ENCODE peak calls at places on chromosomes 16 and 17, in seven cellular contexts. B is stimulated activated CD8-positive, alpha-beta memory T cell treated with anti-CD3 and anti-CD28 coated beads, Interleukin-4, amount 100 ng/mL, for 4 hours; E is activated CD8-positive, alpha-beta memory T cell treated with anti-CD3 and anti-CD28 coated beads, Interleukin-2, amount 50 U/mL, for 4 hours; F is glutamatergic neuron; H is thyroid gland; S is MCF 10A; L is stomach. W is an unnamed sample.

GRCh38 chr16:66502020-66502913 is 47.7 kb downstream of the TK2 start:
- DNase-seq in S (peak), E (no peak), F (peak), H (peak), L (peak), B (no peak), W (no peak)

GRCh38 chr16:70805787-70806186 is 4.8 kb upstream of the VAC14 start:
- DNase-seq in S (peak), L (no peak), E (no peak), F (no peak), B (no peak), H (no peak), W (no peak)

GRCh38 chr16:70252355-70252988 is 732 bp upstream of the EXOSC6 start:
- DNase-seq in S (no peak), B (no peak), F (peak), H (no peak), L (no peak), E (no peak), W (no peak)

GRCh38 chr16:17836868-17837602 is 366.3 kb upstream of the XYLT1 start:
- DNase-seq in B (no peak), S (peak), H (no peak), F (no peak), L (no peak), E (no peak), W (no peak)

GRCh38 chr16:88810868-88811599 is 694 bp downstream of the APRT start:
- DNase-seq in B (peak), L (peak), F (no peak), S (peak), H (peak), E (peak), W (peak)

GRCh38 chr17:79986441-79987186 is 49.1 kb downstream of the TBC1D16 start:
- DNase-seq in L (no peak), H (no peak), S (no peak), F (no peak), E (no peak), B (no peak), W (no peak)

GRCh38 chr16:11956558-11956957 is 8.5 kb upstream of the TNFRSF17 start:
- DNase-seq in B (no peak), S (no peak), E (no peak), F (no peak), L (no peak), H (no peak), W (no peak)

GRCh38 chr16:1048442-1049112 is 24.0 kb upstream of the SSTR5 start:
- DNase-seq in L (peak), F (peak), E (no peak), B (no peak), S (no peak), H (no peak), W (no peak)

GRCh38 chr16:66970775-66971725 is 10.0 kb downstream of the CES3 start:
- DNase-seq in B (no peak), L (no peak), S (peak), F (no peak), E (no peak), H (no peak), W (no peak)

GRCh38 chr17:38454528-38454927 is 26.3 kb downstream of the ARHGAP23 start:
- DNase-seq in H (peak), L (peak), S (peak), B (no peak), F (no peak), E (no peak), W (no peak)

GRCh38 chr17:17824119-17824779 is 12.5 kb downstream of the SREBF1 start:
- DNase-seq in B (no peak), L (no peak), S (no peak), E (no peak), H (peak), F (peak), W (no peak)

W was measured in T-helper 17 cell.